ENCODE peak calls at places on chromosomes 1 and 21, in four cellular contexts. I is sigmoid colon, R is RPMI7951, P is ACHN. T is an unnamed sample.
A peak's percentile ranks its signal among the peaks of the same experiment; 100 is the strongest.

GRCh38 chr21:32412998-32413504 is 545 bp downstream of the EVA1C start:
- DNase-seq in I (peak; percentile 81), R (no peak), P (no peak), T (peak; percentile 4)

GRCh38 chr1:228014235-228014930 is 7.6 kb downstream of the WNT3A start:
- DNase-seq in I (peak; percentile 64), R (peak; percentile 92), P (no peak), T (no peak)

GRCh38 chr1:63848764-63849548 is 75.1 kb downstream of the ROR1 start:
- DNase-seq in I (no peak), R (no peak), P (no peak), T (no peak)

GRCh38 chr1:235468970-235469369 is 35.3 kb downstream of the B3GALNT2 start:
- DNase-seq in I (no peak), R (peak; percentile 44), P (peak; percentile 51), T (peak; percentile 39)

GRCh38 chr1:94258873-94259331 is 21.5 kb upstream of the ARHGAP29 start:
- DNase-seq in I (peak; percentile 88), R (peak; percentile 91), P (peak; percentile 51), T (peak; percentile 29)

GRCh38 chr1:88655685-88656299 is 28.3 kb upstream of the PKN2 start:
- DNase-seq in I (no peak), R (peak; percentile 28), P (peak; percentile 38), T (no peak)

GRCh38 chr1:51661081-51661518 is 44.2 kb downstream of the OSBPL9 start:
- DNase-seq in I (no peak), R (peak; percentile 97), P (peak; percentile 79), T (no peak)

GRCh38 chr1:83554174-83554573 is 444.8 kb downstream of the TTLL7 start:
- DNase-seq in I (peak; percentile 62), R (no peak), P (no peak), T (no peak)

T was measured in Calu3.